ENCODE peak calls at places on chromosomes 13 and 19, in four cellular contexts. M is vagina; S is stimulated activated CD4-positive, alpha-beta T cell treated with anti-CD3 and anti-CD28 coated beads, Interleukin-15, amount 100 ng/mL, for 24 hours; V is DMS153. P is an unnamed sample.
A peak's percentile ranks its signal among the peaks of the same experiment; 100 is the strongest.

GRCh38 chr13:40874138-40874776 is 84.8 kb downstream of the SLC25A15 start:
- DNase-seq in M (no peak), V (no peak), S (no peak), P (no peak)

GRCh38 chr13:93227906-93228801 is 1.5 kb downstream of the GPC6 start:
- DNase-seq in V (peak; percentile 76), M (no peak), S (no peak), P (peak; percentile 36)

GRCh38 chr13:111171629-111172028 is 56.5 kb downstream of the ARHGEF7 start:
- DNase-seq in M (no peak), S (no peak), V (no peak), P (no peak)

GRCh38 chr19:57363734-57364181 is 407 bp downstream of the TRAPPC2B start:
- DNase-seq in V (no peak), S (no peak), M (no peak), P (no peak)

GRCh38 chr13:98458431-98458830 is 118.5 kb downstream of the STK24 start:
- DNase-seq in S (no peak), M (no peak), V (no peak), P (no peak)

GRCh38 chr13:48505597-48506091 is 27.2 kb downstream of the RCBTB2 start:
- DNase-seq in S (peak; percentile 54), V (no peak), M (no peak), P (peak; percentile 41)

GRCh38 chr19:46944918-46945628 is 74.6 kb upstream of the NPAS1 start:
- DNase-seq in S (no peak), V (no peak), M (no peak), P (peak; percentile 71)

GRCh38 chr19:23887642-23888041 is 27.0 kb upstream of the ZNF726 start:
- DNase-seq in M (no peak), V (no peak), S (no peak), P (no peak)

GRCh38 chr19:47112166-47112663 is 1.4 kb downstream of the ZC3H4 start:
- DNase-seq in V (peak; percentile 20), M (no peak), S (peak; percentile 91), P (peak; percentile 85)

GRCh38 chr13:18951412-18951811 is 230.2 kb downstream of the TUBA3C start:
- DNase-seq in M (no peak), S (no peak), V (no peak), P (no peak)

GRCh38 chr13:113489549-113490495 is 689 bp downstream of the DCUN1D2 start:
- DNase-seq in V (no peak), M (no peak), S (peak; percentile 57), P (no peak)

GRCh38 chr13:59780058-59780457 is 383.7 kb downstream of the DIAPH3 start:
- DNase-seq in M (no peak), S (no peak), V (no peak), P (no peak)

GRCh38 chr13:71115301-71115700 is 751.7 kb downstream of the DACH1 start:
- DNase-seq in V (no peak), M (no peak), S (no peak), P (no peak)

GRCh38 chr13:27797228-27797624 is 4.9 kb downstream of the GSX1 start:
- DNase-seq in V (no peak), M (no peak), S (no peak), P (no peak)

GRCh38 chr19:39401549-39402416 is 4.9 kb upstream of the ZFP36 start:
- DNase-seq in V (no peak), S (peak; percentile 87), M (peak; percentile 93), P (peak; percentile 19)

GRCh38 chr13:74895042-74895811 is 586.7 kb downstream of the TBC1D4 start:
- DNase-seq in M (no peak), S (no peak), V (no peak), P (no peak)

GRCh38 chr13:31611214-31611613 is 128.1 kb upstream of the RXFP2 start:
- DNase-seq in V (no peak), S (no peak), M (no peak), P (no peak)

GRCh38 chr19:14395710-14396338 is 14.6 kb downstream of the ADGRE5 start:
- DNase-seq in S (no peak), V (no peak), M (no peak), P (no peak)

GRCh38 chr13:80121038-80121437 is 219.9 kb downstream of the SPRY2 start:
- DNase-seq in M (no peak), V (no peak), S (no peak), P (no peak)

GRCh38 chr13:112983428-112984196 is 14.6 kb downstream of the MCF2L start:
- DNase-seq in M (no peak), S (no peak), V (no peak), P (no peak)

GRCh38 chr13:94280357-94280756 is 199.1 kb downstream of the DCT start:
- DNase-seq in V (no peak), S (no peak), M (no peak), P (no peak)

GRCh38 chr19:8445488-8446001 is 770 bp downstream of the HNRNPM start:
- DNase-seq in V (no peak), S (peak; percentile 63), M (no peak), P (peak; percentile 44)

GRCh38 chr13:67023088-67023893 is 206.8 kb downstream of the PCDH9 start:
- DNase-seq in V (peak; percentile 75), M (no peak), S (no peak), P (no peak)

GRCh38 chr13:57716295-57716694 is 84.8 kb downstream of the PCDH17 start:
- DNase-seq in V (no peak), S (no peak), M (no peak), P (no peak)

GRCh38 chr19:1172353-1173159 is 1.5 kb downstream of the SBNO2 start:
- DNase-seq in S (no peak), V (no peak), M (no peak), P (peak; percentile 67)